ENCODE peak calls at places on chromosomes 7 and 10, in seven cellular contexts. I is right lobe of liver; U is dorsolateral prefrontal cortex; V is small intestine; Y is AG09309; M is naive thymus-derived CD4-positive, alpha-beta T cell; L is ovary. N is an unnamed sample.

GRCh38 chr7:159034988-159035387 is 109.7 kb downstream of the VIPR2 start:
- DNase-seq in Y (no peak), U (no peak), I (no peak), V (no peak), M (no peak), L (no peak), N (no peak)

GRCh38 chr10:61721431-61721830 is 58.7 kb downstream of the CABCOCO1 start:
- DNase-seq in M (no peak), U (no peak), I (no peak), V (no peak), Y (no peak), L (no peak), N (no peak)

GRCh38 chr10:96266118-96266770 is 5.1 kb downstream of the BLNK start:
- DNase-seq in L (no peak), I (no peak), U (no peak), V (peak), M (no peak), Y (no peak), N (no peak)

GRCh38 chr10:72016608-72017310 is 52.6 kb downstream of the CHST3 start:
- DNase-seq in M (no peak), Y (no peak), V (no peak), I (no peak), L (no peak), U (no peak), N (no peak)

GRCh38 chr10:26242752-26243151 is 26.2 kb downstream of the GAD2 start:
- DNase-seq in M (no peak), V (no peak), L (no peak), Y (no peak), U (no peak), I (no peak), N (no peak)

GRCh38 chr7:36116347-36117200 is 36.5 kb upstream of the EEPD1 start:
- DNase-seq in V (peak), Y (no peak), M (no peak), U (no peak), I (no peak), L (no peak), N (no peak)

GRCh38 chr10:96721207-96721572 is 876 bp upstream of the PIK3AP1 start:
- DNase-seq in U (no peak), Y (no peak), V (no peak), L (no peak), M (no peak), I (no peak), N (no peak)

GRCh38 chr7:29873644-29874294 is 67.5 kb downstream of the WIPF3 start:
- DNase-seq in I (no peak), Y (no peak), U (no peak), M (no peak), V (no peak), L (no peak), N (no peak)

GRCh38 chr10:29862926-29863614 is 196.3 kb downstream of the JCAD start:
- DNase-seq in I (no peak), M (no peak), L (no peak), V (peak), Y (peak), U (no peak), N (no peak)

GRCh38 chr10:111956841-111957240 is 226.7 kb downstream of the GPAM start:
- DNase-seq in V (no peak), I (no peak), L (no peak), U (no peak), M (no peak), Y (no peak), N (no peak)

GRCh38 chr7:40551685-40552576 is 417.1 kb downstream of the SUGCT start:
- DNase-seq in V (no peak), Y (peak), U (no peak), M (no peak), L (no peak), I (peak), N (no peak)

GRCh38 chr7:47538846-47539311 is 43.0 kb downstream of the TNS3 start:
- DNase-seq in I (peak), Y (no peak), M (no peak), U (no peak), V (no peak), L (no peak), N (no peak)

GRCh38 chr7:47535033-47535703 is 46.7 kb downstream of the TNS3 start:
- DNase-seq in M (no peak), Y (no peak), U (no peak), L (no peak), I (no peak), V (peak), N (no peak)

GRCh38 chr7:47537716-47538640 is 43.9 kb downstream of the TNS3 start:
- DNase-seq in L (no peak), Y (no peak), U (no peak), V (no peak), M (no peak), I (no peak), N (no peak)

GRCh38 chr7:47535704-47536628 is 45.9 kb downstream of the TNS3 start:
- DNase-seq in Y (no peak), I (no peak), U (no peak), V (peak), M (no peak), L (no peak), N (no peak)

GRCh38 chr7:47536705-47537611 is 45.0 kb downstream of the TNS3 start:
- DNase-seq in V (peak), Y (peak), U (peak), I (peak), M (no peak), L (peak), N (no peak)
- H3K4me3 ChIP-seq in V (peak), Y (peak), U (peak), I (peak), M (no peak), L (peak), N (peak)

GRCh38 chr7:102252373-102252982 is 34.2 kb upstream of the SH2B2 start:
- DNase-seq in I (no peak), L (no peak), M (no peak), U (no peak), Y (no peak), V (no peak), N (no peak)
- H3K4me3 ChIP-seq in I (no peak), L (no peak), M (no peak), U (no peak), Y (no peak), V (no peak), N (no peak)

DNA sequence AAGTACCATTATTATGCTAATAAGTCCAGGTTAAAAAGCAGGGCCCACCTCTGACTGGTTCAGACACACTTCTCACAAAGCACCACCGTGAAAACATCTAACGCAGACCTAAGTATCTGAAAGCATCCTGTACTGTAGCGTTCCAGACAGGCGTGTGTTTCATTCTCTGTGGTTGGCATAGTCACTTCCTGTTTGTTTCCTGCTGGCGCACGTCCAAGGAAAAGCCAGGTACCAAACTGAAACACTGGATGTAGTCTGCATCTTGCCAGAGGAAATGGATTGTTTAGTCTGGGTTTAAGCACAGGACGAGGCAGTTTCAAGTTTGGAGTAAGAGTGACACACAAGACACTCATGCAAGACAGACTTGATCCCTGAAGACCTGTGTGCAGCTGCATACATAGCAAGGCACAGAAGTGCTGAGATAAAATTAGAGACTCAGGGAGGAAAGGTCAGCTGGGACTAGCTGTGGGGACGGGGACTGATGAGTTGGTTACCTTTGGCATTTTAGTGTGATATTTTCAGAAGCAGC is 23.3 kb downstream of the BPGM start:
- DNase-seq in M (peak), Y (no peak), U (no peak), L (peak), I (peak), V (peak), N (peak)
- H3K4me3 ChIP-seq in M (peak), Y (no peak), U (no peak), L (no peak), I (no peak), V (no peak), N (no peak)

DNA sequence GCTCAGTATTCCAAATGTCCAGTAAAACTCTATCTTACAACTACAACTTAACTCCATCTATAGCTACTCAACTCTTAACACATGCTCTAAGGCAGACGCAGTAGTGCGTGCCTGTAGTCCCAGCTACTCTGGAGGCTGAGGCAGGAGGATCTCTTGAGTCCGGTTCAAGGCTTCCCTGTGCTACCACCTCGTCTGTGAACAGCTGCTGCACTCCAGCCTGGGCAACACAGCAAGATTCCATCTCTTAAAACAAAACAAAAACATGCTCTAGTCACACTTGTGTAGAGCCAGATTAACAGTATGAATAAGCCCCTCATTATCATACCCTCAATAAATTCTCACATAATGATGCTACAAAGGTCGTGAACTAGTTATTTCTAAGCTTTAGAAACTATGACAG is 3.6 kb downstream of the BAZ1B start:
- DNase-seq in V (no peak), U (no peak), Y (no peak), M (no peak), I (no peak), L (no peak), N (peak)
- H3K4me3 ChIP-seq in V (no peak), U (no peak), Y (no peak), M (no peak), I (no peak), L (no peak), N (no peak)